ENCODE peak calls at places on chromosomes 7 and 10, in nine cellular contexts. G, W, Z, L, P, J, K, T and U are unnamed samples.

GRCh38 chr10:96642973-96643372 is 56.2 kb upstream of the TM9SF3 start:
- DNase-seq in G (peak), W (peak), Z (no peak), L (peak), P (peak), J (peak), K (peak), T (no peak), U (peak)

GRCh38 chr10:8088504-8088903 is 34.0 kb downstream of the GATA3 start:
- DNase-seq in G (no peak), W (no peak), Z (no peak), L (no peak), P (no peak), J (no peak), K (no peak), T (no peak), U (no peak)

GRCh38 chr7:92880212-92881090 is 44.1 kb upstream of the CDK6 start:
- DNase-seq in G (peak), W (no peak), Z (no peak), L (no peak), P (peak), J (no peak), K (peak), T (no peak), U (no peak)

GRCh38 chr10:38038107-38038931 is 27.8 kb downstream of the ZNF33A start:
- DNase-seq in G (no peak), W (no peak), Z (no peak), L (no peak), P (no peak), J (no peak), K (no peak), T (peak), U (no peak)

GRCh38 chr10:115861455-115861854 is 411.6 kb downstream of the GFRA1 start:
- DNase-seq in G (no peak), W (no peak), Z (no peak), L (no peak), P (no peak), J (no peak), K (no peak), T (no peak), U (no peak)

GRCh38 chr7:157652954-157653826 is 316.4 kb downstream of the DNAJB6 start:
- DNase-seq in G (no peak), W (no peak), Z (no peak), L (no peak), P (peak), J (peak), K (no peak), T (no peak), U (no peak)

GRCh38 chr7:50795253-50795652 is 12.6 kb upstream of the GRB10 start:
- DNase-seq in G (no peak), W (no peak), Z (no peak), L (no peak), P (no peak), J (no peak), K (no peak), T (no peak), U (no peak)

GRCh38 chr7:128191136-128191844 is 49.8 kb upstream of the LEP start:
- DNase-seq in G (no peak), W (no peak), Z (no peak), L (no peak), P (no peak), J (no peak), K (no peak), T (no peak), U (no peak)

GRCh38 chr10:32077896-32078295 is 21.7 kb upstream of the KIF5B start:
- DNase-seq in G (peak), W (no peak), Z (no peak), L (peak), P (no peak), J (no peak), K (no peak), T (no peak), U (no peak)

GRCh38 chr7:91313113-91313512 is 48.9 kb downstream of the FZD1 start:
- DNase-seq in G (no peak), W (no peak), Z (no peak), L (no peak), P (no peak), J (no peak), K (no peak), T (no peak), U (no peak)

GRCh38 chr10:109664554-109664953 is 258.8 kb downstream of the XPNPEP1 start:
- DNase-seq in G (no peak), W (no peak), Z (no peak), L (no peak), P (no peak), J (no peak), K (no peak), T (no peak), U (no peak)

GRCh38 chr7:20241491-20242261 is 24.5 kb upstream of the MACC1 start:
- DNase-seq in G (peak), W (no peak), Z (no peak), L (peak), P (no peak), J (no peak), K (no peak), T (peak), U (no peak)

GRCh38 chr7:125644113-125644512 is 714.5 kb upstream of the POT1 start:
- DNase-seq in G (no peak), W (no peak), Z (no peak), L (peak), P (no peak), J (no peak), K (no peak), T (no peak), U (no peak)

GRCh38 chr10:44477021-44477420 is 92.1 kb upstream of the CXCL12 start:
- DNase-seq in G (no peak), W (no peak), Z (no peak), L (no peak), P (no peak), J (no peak), K (no peak), T (no peak), U (no peak)

GRCh38 chr7:151795168-151795754 is 81.7 kb downstream of the PRKAG2 start:
- DNase-seq in G (peak), W (no peak), Z (no peak), L (no peak), P (peak), J (no peak), K (no peak), T (peak), U (peak)

GRCh38 chr10:31317652-31318381 is 1.2 kb upstream of the ZEB1 start:
- DNase-seq in G (no peak), W (no peak), Z (no peak), L (no peak), P (peak), J (no peak), K (no peak), T (peak), U (peak)

GRCh38 chr7:10596827-10597226 is 376.8 kb upstream of the PHF14 start:
- DNase-seq in G (no peak), W (no peak), Z (no peak), L (no peak), P (no peak), J (no peak), K (no peak), T (no peak), U (no peak)

GRCh38 chr10:117926491-117926890 is 120.2 kb downstream of the RAB11FIP2 start:
- DNase-seq in G (no peak), W (no peak), Z (no peak), L (no peak), P (no peak), J (no peak), K (no peak), T (no peak), U (no peak)

GRCh38 chr10:95445223-95445836 is 115.8 kb downstream of the SORBS1 start:
- DNase-seq in G (peak), W (no peak), Z (peak), L (peak), P (no peak), J (peak), K (no peak), T (no peak), U (no peak)

GRCh38 chr10:32246685-32247084 is 100.3 kb downstream of the EPC1 start:
- DNase-seq in G (no peak), W (no peak), Z (no peak), L (no peak), P (no peak), J (no peak), K (no peak), T (no peak), U (no peak)

GRCh38 chr7:1455241-1455939 is 3.9 kb downstream of the MICALL2 start:
- DNase-seq in G (peak), W (no peak), Z (no peak), L (no peak), P (no peak), J (no peak), K (no peak), T (no peak), U (peak)

GRCh38 chr10:3773465-3774017 is 11.5 kb downstream of the KLF6 start:
- DNase-seq in G (no peak), W (no peak), Z (no peak), L (peak), P (no peak), J (no peak), K (no peak), T (no peak), U (no peak)

GRCh38 chr7:130986271-130986690 is 252.3 kb upstream of the KLF14 start:
- DNase-seq in G (no peak), W (no peak), Z (no peak), L (no peak), P (no peak), J (no peak), K (no peak), T (no peak), U (no peak)

GRCh38 chr10:14578060-14578952 is 196.4 kb downstream of the FAM107B start:
- DNase-seq in G (peak), W (no peak), Z (no peak), L (peak), P (no peak), J (no peak), K (no peak), T (no peak), U (no peak)

GRCh38 chr10:98038333-98038732 is 7.9 kb upstream of the CRTAC1 start:
- DNase-seq in G (no peak), W (no peak), Z (no peak), L (no peak), P (no peak), J (no peak), K (no peak), T (no peak), U (no peak)